ENCODE peak calls at places on chromosome 18, in seven cellular contexts. T is mesendoderm, L is HTR-8/SVneo, I is AG10803, O is NCI-H1105, Z is iPS DF 6.9, M is Caki2. J is an unnamed sample.

GRCh38 chr18:32271649-32272324 is 81.9 kb downstream of the MEP1B start:
- DNase-seq in T (peak; percentile 72), I (peak; percentile 54), Z (no peak), M (peak; percentile 26), O (peak; percentile 16), L (peak; percentile 11), J (no peak)

GRCh38 chr18:63869374-63869773 is 18.1 kb upstream of the SERPINB2 start:
- DNase-seq in M (no peak), I (peak; percentile 97), T (no peak), Z (no peak), O (no peak), L (peak; percentile 32), J (no peak)

GRCh38 chr18:22674300-22674699 is 256.6 kb upstream of the CTAGE1 start:
- DNase-seq in M (peak; percentile 36), O (no peak), L (peak; percentile 45), Z (no peak), I (peak; percentile 92), T (peak; percentile 33), J (peak; percentile 88)

GRCh38 chr18:12271376-12272235 is 17.4 kb downstream of the CIDEA start:
- DNase-seq in Z (no peak), L (no peak), M (peak; percentile 66), O (peak; percentile 37), I (peak; percentile 77), T (peak; percentile 89), J (no peak)

GRCh38 chr18:24470022-24470618 is 9.7 kb downstream of the HRH4 start:
- DNase-seq in Z (no peak), T (no peak), O (no peak), L (no peak), M (no peak), I (no peak), J (no peak)

GRCh38 chr18:2883137-2883671 is 36.4 kb downstream of the EMILIN2 start:
- DNase-seq in O (no peak), I (no peak), Z (no peak), L (no peak), M (no peak), T (no peak), J (no peak)

GRCh38 chr18:56565596-56566355 is 72.6 kb downstream of the TXNL1 start:
- DNase-seq in L (no peak), O (no peak), M (no peak), Z (no peak), T (peak; percentile 4), I (peak; percentile 99), J (no peak)

GRCh38 chr18:77118256-77119090 is 14.1 kb downstream of the MBP start:
- DNase-seq in O (no peak), T (no peak), M (no peak), L (no peak), Z (no peak), I (no peak), J (no peak)

GRCh38 chr18:69559604-69560003 is 158.9 kb downstream of the DOK6 start:
- DNase-seq in O (no peak), T (peak; percentile 39), M (no peak), I (no peak), L (no peak), Z (no peak), J (no peak)

GRCh38 chr18:33578371-33579146 is 540 bp downstream of the ASXL3 start:
- DNase-seq in M (no peak), L (no peak), T (peak; percentile 10), I (no peak), Z (no peak), O (peak; percentile 34), J (no peak)

GRCh38 chr18:9082763-9083510 is 19.6 kb upstream of the NDUFV2 start:
- DNase-seq in O (no peak), M (no peak), I (no peak), T (no peak), Z (no peak), L (no peak), J (no peak)

GRCh38 chr18:78228974-78229373 is 750.6 kb upstream of the SALL3 start:
- DNase-seq in L (no peak), M (no peak), I (no peak), Z (no peak), T (peak; percentile 67), O (no peak), J (no peak)

GRCh38 chr18:29218101-29218500 is 1041.2 kb upstream of the CDH2 start:
- DNase-seq in Z (no peak), I (peak; percentile 17), M (no peak), L (no peak), O (no peak), T (no peak), J (no peak)

GRCh38 chr18:12939161-12939560 is 8.7 kb upstream of the SEH1L start:
- DNase-seq in Z (no peak), T (no peak), L (no peak), M (no peak), O (no peak), I (no peak), J (no peak)

GRCh38 chr18:8248576-8248975 is 360.7 kb upstream of the RAB12 start:
- DNase-seq in T (no peak), M (no peak), L (no peak), I (no peak), O (no peak), Z (no peak), J (no peak)